ENCODE peak calls at places on chromosomes 11 and 22, in four cellular contexts. W, B, I and H are unnamed samples.

GRCh38 chr11:69196322-69197169 is 40.8 kb downstream of the SMIM38 start:
- DNase-seq in B (no peak), W (no peak), I (no peak), H (no peak)

GRCh38 chr22:42933783-42934144 is 76.7 kb upstream of the ARFGAP3 start:
- DNase-seq in I (peak; percentile 33), W (no peak), B (no peak), H (no peak)

GRCh38 chr11:69403556-69404215 is 77.8 kb upstream of the LINC01488 start:
- DNase-seq in B (no peak), W (no peak), I (no peak), H (no peak)

GRCh38 chr22:41906822-41907221 is 8.1 kb downstream of the SHISA8 start:
- DNase-seq in I (no peak), B (no peak), W (no peak), H (no peak)

GRCh38 chr11:113161671-113162589 is 152.5 kb upstream of the TTC12 start:
- DNase-seq in B (no peak), I (no peak), W (no peak), H (no peak)

GRCh38 chr11:70610561-70610960 is 212.2 kb downstream of the CTTN start:
- DNase-seq in I (no peak), W (no peak), B (no peak), H (no peak)

GRCh38 chr11:32101791-32102190 is 10.9 kb downstream of the RCN1 start:
- DNase-seq in I (no peak), W (no peak), B (no peak), H (no peak)

GRCh38 chr11:69178819-69179482 is 23.2 kb downstream of the SMIM38 start:
- DNase-seq in B (no peak), W (no peak), I (no peak), H (no peak)

GRCh38 chr11:104668797-104669463 is 229.3 kb downstream of the CASP12 start:
- DNase-seq in W (no peak), B (no peak), I (peak; percentile 58), H (peak; percentile 53)

GRCh38 chr11:86397351-86397750 is 22.7 kb downstream of the CCDC81 start:
- DNase-seq in W (no peak), B (no peak), I (no peak), H (no peak)

GRCh38 chr11:15551897-15552851 is 437.5 kb downstream of the INSC start:
- DNase-seq in W (no peak), B (no peak), I (no peak), H (no peak)

GRCh38 chr11:67538306-67538705 is 15.1 kb upstream of the CABP2 start:
- DNase-seq in B (no peak), I (no peak), W (no peak), H (no peak)

GRCh38 chr22:20847318-20847822 is 11.2 kb downstream of the PI4KA start:
- DNase-seq in I (no peak), B (no peak), W (no peak), H (no peak)

GRCh38 chr22:49803134-49803533 is 24.5 kb downstream of the BRD1 start:
- DNase-seq in B (no peak), I (no peak), W (no peak), H (no peak)

GRCh38 chr11:61814958-61815789 is 1.6 kb downstream of the FADS1 start:
- DNase-seq in B (peak; percentile 96), W (peak; percentile 99), I (peak; percentile 96), H (peak; percentile 98)

GRCh38 chr11:35524780-35525179 is 636 bp downstream of the PAMR1 start:
- DNase-seq in B (no peak), I (no peak), W (no peak), H (no peak)

GRCh38 chr11:60783141-60783484 is 2.0 kb upstream of the MS4A10 start:
- DNase-seq in W (no peak), B (no peak), I (no peak), H (no peak)

GRCh38 chr11:316031-316701 is 2.3 kb downstream of the IFITM1 start:
- DNase-seq in B (peak; percentile 64), W (peak; percentile 66), I (no peak), H (no peak)

GRCh38 chr11:21810650-21811049 is 382.2 kb upstream of the ANO5 start:
- DNase-seq in W (no peak), B (no peak), I (peak; percentile 16), H (no peak)

GRCh38 chr22:42907404-42908081 is 50.5 kb upstream of the ARFGAP3 start:
- DNase-seq in B (no peak), I (no peak), W (no peak), H (no peak)

GRCh38 chr11:65917434-65918210 is 1.2 kb downstream of the C11orf68 start:
- DNase-seq in I (no peak), W (no peak), B (no peak), H (no peak)

GRCh38 chr22:19090586-19091127 is 31.6 kb downstream of the DGCR2 start:
- DNase-seq in W (no peak), B (no peak), I (no peak), H (no peak)

GRCh38 chr22:36395922-36396321 is 8.2 kb upstream of the MYH9 start:
- DNase-seq in I (peak; percentile 34), W (no peak), B (no peak), H (no peak)

GRCh38 chr11:3162410-3163240 is 2.5 kb downstream of the OSBPL5 start:
- DNase-seq in W (no peak), I (no peak), B (no peak), H (no peak)

GRCh38 chr11:129791515-129791914 is 24.1 kb upstream of the TMEM45B start:
- DNase-seq in I (peak; percentile 67), W (no peak), B (no peak), H (no peak)

GRCh38 chr11:110026823-110027626 is 66.2 kb upstream of the ZC3H12C start:
- DNase-seq in I (no peak), W (no peak), B (no peak), H (no peak)

GRCh38 chr11:848988-849824 is 6.6 kb downstream of the TSPAN4 start:
- DNase-seq in W (no peak), B (peak; percentile 90), I (no peak), H (no peak)

GRCh38 chr11:12853325-12853651 is 155.8 kb upstream of the RASSF10 start:
- DNase-seq in W (no peak), I (no peak), B (no peak), H (no peak)

GRCh38 chr11:3214420-3214699 is 4.3 kb downstream of the MRGPRG start:
- DNase-seq in W (no peak), B (no peak), I (no peak), H (no peak)

GRCh38 chr11:2998073-2998850 is 6.1 kb upstream of the NAP1L4 start:
- DNase-seq in B (no peak), I (no peak), W (peak; percentile 16), H (no peak)

GRCh38 chr22:20589614-20590476 is 82.4 kb downstream of the MED15 start:
- DNase-seq in B (peak; percentile 52), I (no peak), W (no peak), H (no peak)

GRCh38 chr11:73137262-73137941 is 4.7 kb downstream of the FCHSD2 start:
- DNase-seq in B (no peak), W (no peak), I (no peak), H (no peak)

GRCh38 chr22:38882972-38883622 is 11.1 kb upstream of the CBX6 start:
- DNase-seq in I (no peak), W (no peak), B (no peak), H (no peak)

GRCh38 chr22:34966980-34967379 is 99.0 kb upstream of the ISX start:
- DNase-seq in B (no peak), W (no peak), I (no peak), H (no peak)

GRCh38 chr11:106228996-106229395 is 151.5 kb downstream of the AASDHPPT start:
- DNase-seq in B (no peak), I (no peak), W (no peak), H (no peak)

GRCh38 chr11:86559311-86559945 is 113.0 kb downstream of the ME3 start:
- DNase-seq in B (no peak), W (no peak), I (no peak), H (no peak)

GRCh38 chr11:64000026-64000739 is 13.9 kb downstream of the OTUB1 start:
- DNase-seq in I (no peak), B (peak; percentile 91), W (no peak), H (no peak)
- TF ChIP-seq JUND in I (no peak), B (no peak), W (no peak), H (no peak)

GRCh38 chr11:76329983-76330382 is 50.9 kb downstream of the THAP12 start:
- DNase-seq in W (no peak), B (peak; percentile 47), I (peak; percentile 31), H (no peak)
- TF ChIP-seq JUND in W (no peak), B (no peak), I (no peak), H (no peak)

DNA sequence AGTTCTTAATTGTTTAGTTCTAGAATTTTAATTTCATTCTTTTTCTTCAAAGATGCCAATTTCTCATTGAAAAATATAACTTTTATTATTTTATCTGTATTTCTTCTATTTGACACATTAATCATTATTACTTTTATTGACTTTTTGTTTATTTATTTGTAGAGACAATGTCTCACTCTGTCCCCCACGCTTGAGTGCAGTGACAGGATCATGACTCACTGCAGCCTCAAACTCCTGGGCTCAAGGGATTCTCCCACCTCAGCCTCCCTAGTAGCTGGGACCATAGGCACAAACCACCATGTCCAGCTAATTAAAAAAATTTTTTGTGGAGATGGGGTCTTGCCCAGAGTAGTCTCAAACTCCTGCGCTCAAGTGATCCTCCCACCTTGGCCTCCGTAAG is 30.3 kb upstream of the FBLN1 start:
- DNase-seq in I (no peak), W (no peak), B (no peak), H (no peak)
- TF ChIP-seq JUND in I (no peak), W (no peak), B (no peak), H (no peak)

GRCh38 chr22:27136596-27136995 is 479.2 kb downstream of the MIAT start:
- DNase-seq in B (no peak), I (no peak), W (no peak), H (no peak)

GRCh38 chr22:27132400-27132799 is 475.0 kb downstream of the MIAT start:
- DNase-seq in B (no peak), I (no peak), W (no peak), H (no peak)

GRCh38 chr22:27132896-27133500 is 475.6 kb downstream of the MIAT start:
- DNase-seq in B (no peak), W (peak; percentile 2), I (no peak), H (no peak)

GRCh38 chr22:27135582-27135981 is 478.2 kb downstream of the MIAT start:
- DNase-seq in W (no peak), I (peak; percentile 7), B (no peak), H (no peak)

DNA sequence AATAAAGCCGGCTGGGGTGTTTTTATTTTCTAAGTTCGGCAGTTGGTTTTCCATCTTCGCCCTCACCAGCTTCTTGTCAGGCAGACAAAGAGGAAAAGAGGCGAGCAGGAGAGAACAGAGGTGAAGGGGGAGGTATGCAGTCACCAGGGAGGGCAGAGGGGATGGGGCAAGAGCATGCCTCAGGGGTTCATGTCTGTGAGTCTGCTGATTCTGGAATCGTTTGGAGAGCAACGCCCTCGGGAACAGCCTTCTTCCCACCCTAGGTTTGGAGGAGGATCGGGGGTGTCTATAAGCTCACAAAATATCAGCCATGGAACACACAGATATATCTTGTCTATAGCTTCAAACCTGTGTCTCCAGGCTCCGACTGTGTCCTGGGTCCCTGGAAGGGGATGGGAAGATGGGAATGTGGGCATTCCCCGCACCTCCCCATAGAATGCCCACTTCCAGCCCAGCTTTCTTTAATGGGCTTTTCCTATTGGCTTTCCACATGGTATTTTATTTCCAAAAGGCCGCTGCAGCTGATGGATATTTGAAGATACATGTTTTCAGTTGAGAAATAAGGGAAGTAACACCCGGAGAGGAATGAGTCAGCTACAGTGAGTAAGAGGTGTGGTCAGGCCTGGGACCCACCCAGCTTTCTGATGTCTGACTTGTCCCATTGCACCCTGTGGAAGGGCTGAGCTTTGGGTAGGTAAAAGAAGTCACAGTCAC is 476.7 kb downstream of the MIAT start:
- DNase-seq in W (peak; percentile 35), I (no peak), B (no peak), H (no peak)
- TF ChIP-seq JUND in W (peak; percentile 52), I (no peak), B (no peak), H (no peak)